ENCODE peak calls at places on chromosomes 4 and X, in five cellular contexts. O is right atrium auricular region, T is psoas muscle, Q is heart right ventricle, R is aorta. H is an unnamed sample. For H3K9me3 and H3K27me3, the result is how much of the 10 kb centered on the place peaks cover.

GRCh38 chr4:186771624-186772023 is 48.0 kb upstream of the FAT1 start:
- DNase-seq in O (no peak), T (no peak), Q (no peak), R (no peak), H (no peak)

GRCh38 chrX:124127496-124127895 is 166.0 kb downstream of the STAG2 start:
- DNase-seq in O (no peak), T (no peak), Q (no peak), R (no peak), H (no peak)

GRCh38 chrX:106177106-106177981 is 9.2 kb downstream of the PWWP3B start:
- DNase-seq in O (no peak), T (peak), Q (peak), R (no peak), H (peak)

GRCh38 chr4:37646237-37646636 is 39.9 kb downstream of the RELL1 start:
- DNase-seq in O (no peak), T (no peak), Q (no peak), R (no peak), H (no peak)

GRCh38 chrX:38871129-38872029 is 70.1 kb downstream of the MID1IP1 start:
- DNase-seq in O (no peak), T (no peak), Q (no peak), R (no peak), H (no peak)

GRCh38 chrX:4547218-4547836 is 833.9 kb upstream of the PRKX start:
- DNase-seq in O (peak), T (no peak), Q (peak), R (peak), H (peak)

GRCh38 chrX:40172169-40172979 is 74.6 kb upstream of the BCOR start:
- DNase-seq in O (no peak), T (peak), Q (peak), R (peak), H (peak)

GRCh38 chr4:172770787-172771186 is 397.8 kb upstream of the GALNT7 start:
- DNase-seq in O (no peak), T (no peak), Q (no peak), R (no peak), H (no peak)

GRCh38 chr4:121236353-121237068 is 72.4 kb upstream of the TNIP3 start:
- DNase-seq in O (no peak), T (no peak), Q (no peak), R (no peak), H (no peak)

GRCh38 chrX:41300758-41301437 is 33.1 kb upstream of the DDX3X start:
- DNase-seq in O (no peak), T (no peak), Q (no peak), R (no peak), H (no peak)

GRCh38 chr4:170497105-170497504 is 407.3 kb upstream of the AADAT start:
- DNase-seq in O (no peak), T (no peak), Q (no peak), R (peak), H (no peak)

GRCh38 chrX:104195489-104196084 is 29.3 kb downstream of the FAM199X start:
- DNase-seq in O (no peak), T (no peak), Q (no peak), R (no peak), H (no peak)

GRCh38 chrX:49209434-49210251 is 9.7 kb upstream of the SYP start:
- DNase-seq in O (no peak), T (no peak), Q (no peak), R (peak), H (no peak)

GRCh38 chr4:15144249-15144966 is 142.1 kb downstream of the CPEB2 start:
- DNase-seq in O (no peak), T (no peak), Q (peak), R (no peak), H (no peak)

GRCh38 chrX:130829526-130830515 is 73.2 kb downstream of the ENOX2 start:
- DNase-seq in O (no peak), T (no peak), Q (no peak), R (no peak), H (no peak)

GRCh38 chr4:47045261-47045660 is 13.9 kb downstream of the GABRB1 start:
- DNase-seq in O (no peak), T (no peak), Q (no peak), R (no peak), H (no peak)

GRCh38 chrX:33336783-33337182 is 125.4 kb upstream of the DMD start:
- DNase-seq in O (no peak), T (no peak), Q (peak), R (no peak), H (no peak)

GRCh38 chrX:154047266-154047665 is 27.6 kb upstream of the IRAK1 start:
- DNase-seq in O (no peak), T (no peak), Q (no peak), R (no peak), H (no peak)

GRCh38 chrX:154046262-154046771 is 26.6 kb upstream of the IRAK1 start:
- DNase-seq in O (peak), T (no peak), Q (peak), R (no peak), H (no peak)

GRCh38 chrX:154049209-154050112 is 29.8 kb upstream of the IRAK1 start:
- DNase-seq in O (no peak), T (no peak), Q (no peak), R (no peak), H (no peak)

GRCh38 chrX:154050113-154050495 is 30.4 kb upstream of the IRAK1 start:
- DNase-seq in O (no peak), T (no peak), Q (no peak), R (no peak), H (no peak)

GRCh38 chrX:154048398-154048797 is 28.7 kb upstream of the IRAK1 start:
- DNase-seq in O (no peak), T (no peak), Q (no peak), R (no peak), H (no peak)
- H3K9me3 ChIP-seq in O (under half), T (under half), Q (under half), R (under half), H (under half)

DNA sequence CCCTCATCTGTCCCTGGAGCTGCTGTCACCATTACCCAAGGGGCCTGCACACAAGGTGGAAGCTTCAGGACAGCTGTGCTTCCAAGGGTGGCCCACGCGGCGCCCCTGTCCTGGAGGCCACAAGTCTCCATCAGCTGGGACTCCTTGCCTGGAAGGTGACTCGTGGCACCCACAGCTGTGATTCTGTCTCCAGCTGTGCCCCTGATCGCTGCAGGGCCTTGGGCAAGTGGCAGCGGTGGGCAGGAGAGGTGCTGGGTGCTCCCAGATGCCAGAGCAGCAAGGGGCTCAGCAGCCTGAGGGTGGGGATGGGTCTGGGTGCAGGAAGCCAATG is 9.0 kb upstream of the DUSP9 start:
- DNase-seq in O (no peak), T (no peak), Q (no peak), R (no peak), H (peak)
- H3K27me3 ChIP-seq in O (under half), T (under half), Q (under half), R (under half), H (under half)

DNA sequence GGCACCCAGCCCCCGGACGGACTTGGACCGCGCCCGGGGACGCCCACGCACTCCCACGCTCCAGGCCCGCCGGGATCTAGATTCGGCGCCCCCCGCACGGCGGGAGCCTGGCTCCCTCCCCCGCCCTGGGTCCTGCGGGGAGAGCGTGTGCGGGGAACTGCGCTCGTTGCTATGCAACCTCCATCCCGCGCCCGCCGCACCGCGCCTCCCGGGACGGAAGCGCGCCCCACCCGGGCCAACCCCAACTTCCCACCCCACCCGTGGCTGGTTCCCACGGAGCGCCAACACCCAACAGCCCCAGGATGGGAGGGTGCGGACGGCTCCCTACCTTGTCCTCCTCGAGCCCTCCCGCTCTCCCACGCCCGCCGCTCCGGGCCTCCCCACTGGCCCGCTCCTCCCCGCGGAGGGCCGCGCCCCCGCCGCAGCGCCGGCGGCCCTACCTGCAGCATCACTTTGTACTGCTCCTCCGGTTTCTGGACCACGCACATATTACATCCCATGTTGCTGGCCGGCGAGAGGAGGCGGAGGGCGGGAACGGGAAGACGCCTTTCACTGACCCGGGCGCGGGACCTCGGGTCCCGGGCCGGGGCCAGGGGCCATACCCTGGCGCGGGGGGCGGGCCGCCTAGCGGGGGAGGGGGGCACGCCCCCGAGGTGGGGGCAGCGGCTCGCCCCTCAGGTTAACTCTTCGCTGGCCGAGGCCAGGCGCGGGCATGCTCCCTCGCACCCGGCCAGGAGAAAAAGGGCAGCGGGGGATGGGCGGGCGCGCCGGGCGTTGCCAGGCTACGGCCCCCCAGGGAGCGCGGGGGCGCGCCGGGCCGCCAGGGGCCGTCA is at the start of gene PDZD4:
- DNase-seq in O (no peak), T (no peak), Q (no peak), R (peak), H (no peak)
- H3K27ac ChIP-seq in O (no peak), T (no peak), Q (no peak), R (no peak), H (no peak)

DNA sequence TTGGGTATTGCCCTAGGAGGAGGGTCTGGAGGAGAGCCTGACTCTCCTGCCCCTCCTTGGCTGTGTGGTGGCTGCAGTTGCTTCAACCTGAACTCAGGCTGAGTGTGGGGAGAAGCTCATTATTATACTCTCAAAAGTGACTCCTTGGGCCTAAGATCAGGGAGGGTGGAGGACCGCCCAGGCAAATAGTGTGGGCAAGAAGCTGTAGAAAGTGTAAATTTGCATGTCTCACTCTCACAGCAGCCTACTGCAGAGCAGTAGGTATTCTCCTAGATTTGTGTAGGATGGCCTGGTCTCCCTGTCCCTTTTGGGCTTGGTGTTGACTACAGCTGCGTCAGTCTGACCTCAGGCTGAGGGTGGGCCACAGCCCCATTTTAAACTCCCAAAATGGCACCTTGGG is 156.1 kb downstream of the ZNF330 start:
- DNase-seq in O (no peak), T (no peak), Q (no peak), R (no peak), H (no peak)
- H3K9me3 ChIP-seq in O (under half), T (under half), Q (under half), R (under half), H (under half)

GRCh38 chr4:104905546-104905945 is 241.1 kb upstream of the TET2 start:
- DNase-seq in O (no peak), T (no peak), Q (no peak), R (no peak), H (no peak)
- H3K27me3 ChIP-seq in O (under half), T (under half), Q (under half), R (under half), H (under half)

DNA sequence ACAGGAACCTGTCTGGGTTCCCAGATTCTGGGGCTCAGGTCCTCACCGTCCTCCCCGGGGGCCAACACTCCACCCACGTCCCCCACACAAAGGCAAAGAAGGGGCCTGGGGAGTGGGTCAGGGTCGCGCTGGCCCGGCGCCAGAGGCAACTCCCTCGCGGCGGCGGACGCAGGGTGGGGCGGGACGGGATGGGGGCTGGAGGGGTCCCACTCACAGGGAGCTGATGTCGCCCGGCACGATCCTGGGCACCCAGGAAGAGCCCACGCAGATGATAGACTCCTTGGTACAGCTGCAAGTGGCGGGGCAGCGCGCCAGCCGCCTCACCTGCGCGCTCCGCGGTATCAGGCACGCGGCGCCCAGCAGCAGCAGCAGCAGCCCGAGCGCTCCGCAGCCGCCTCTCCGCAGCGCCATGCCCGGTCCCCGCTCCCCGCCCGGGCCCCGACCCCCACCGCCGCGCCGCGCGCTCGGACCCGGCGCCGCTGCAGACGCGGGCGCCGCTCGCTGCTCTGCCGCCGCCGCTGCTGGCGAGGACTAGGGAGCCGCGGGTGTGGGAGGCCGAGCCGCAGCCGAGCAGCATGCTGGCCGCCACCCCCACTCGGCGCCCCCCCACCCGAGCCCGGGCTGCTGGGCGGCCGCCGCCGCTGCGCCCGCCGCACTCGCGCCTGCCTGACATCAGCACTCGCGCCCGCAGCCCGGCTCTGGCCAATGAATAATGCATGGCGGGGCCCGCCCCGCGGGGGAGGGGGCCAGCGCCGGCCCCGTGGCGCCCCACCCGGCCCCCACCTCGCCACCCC is at the start of gene LGI2:
- DNase-seq in O (no peak), T (peak), Q (peak), R (peak), H (peak)
- H3K27ac ChIP-seq in O (peak), T (no peak), Q (peak), R (no peak), H (no peak)

GRCh38 chrX:65862638-65863037 is 177.2 kb downstream of the VSIG4 start:
- DNase-seq in O (no peak), T (no peak), Q (no peak), R (no peak), H (no peak)

GRCh38 chrX:65871671-65872311 is 168.1 kb downstream of the VSIG4 start:
- DNase-seq in O (no peak), T (no peak), Q (peak), R (no peak), H (no peak)

GRCh38 chrX:65866146-65866545 is 173.7 kb downstream of the VSIG4 start:
- DNase-seq in O (no peak), T (no peak), Q (no peak), R (no peak), H (no peak)

GRCh38 chrX:65866762-65867161 is 173.1 kb downstream of the VSIG4 start:
- DNase-seq in O (no peak), T (no peak), Q (no peak), R (no peak), H (no peak)
- H3K9me3 ChIP-seq in O (under half), T (under half), Q (under half), R (under half), H (under half)